ENCODE peak calls at places on chromosomes 3 and 15, in four cellular contexts. B, S, Y and J are unnamed samples.

GRCh38 chr15:100926258-100926657 is 7.1 kb downstream of the LRRK1 start:
- DNase-seq in Y (no peak), B (peak; percentile 34), S (no peak), J (no peak)

GRCh38 chr3:137988152-137988551 is 21.8 kb upstream of the CLDN18 start:
- DNase-seq in B (no peak), Y (peak; percentile 47), S (peak; percentile 89), J (no peak)

GRCh38 chr15:57649138-57649537 is 57.4 kb upstream of the POLR2M start:
- DNase-seq in Y (no peak), S (no peak), B (no peak), J (no peak)

GRCh38 chr3:138461696-138462295 is 27.4 kb downstream of the ESYT3 start:
- DNase-seq in S (no peak), B (no peak), Y (no peak), J (no peak)

GRCh38 chr3:39284457-39284881 is 4.6 kb upstream of the CX3CR1 start:
- DNase-seq in B (peak; percentile 37), Y (no peak), S (no peak), J (no peak)

GRCh38 chr3:55765906-55766701 is 279.0 kb upstream of the WNT5A start:
- DNase-seq in B (no peak), S (no peak), Y (no peak), J (no peak)

GRCh38 chr3:196399485-196399945 is 32.7 kb downstream of the UBXN7 start:
- DNase-seq in S (no peak), Y (peak; percentile 4), B (no peak), J (no peak)

GRCh38 chr3:152298393-152299242 is 29.9 kb downstream of the MBNL1 start:
- DNase-seq in Y (peak; percentile 97), B (peak; percentile 58), S (peak; percentile 74), J (peak; percentile 59)

GRCh38 chr3:127396473-127396872 is 108.6 kb upstream of the PRR20G start:
- DNase-seq in B (no peak), S (no peak), Y (no peak), J (no peak)

GRCh38 chr15:74319596-74320357 is 47.7 kb downstream of the CYP11A1 start:
- DNase-seq in Y (no peak), S (no peak), B (no peak), J (no peak)

GRCh38 chr3:57815034-57815433 is 58.9 kb downstream of the SLMAP start:
- DNase-seq in S (no peak), Y (no peak), B (no peak), J (no peak)

GRCh38 chr3:149781216-149781615 is 11.1 kb downstream of the ANKUB1 start:
- DNase-seq in Y (no peak), B (no peak), S (no peak), J (no peak)

GRCh38 chr3:36494461-36495109 is 114.3 kb downstream of the STAC start:
- DNase-seq in Y (no peak), B (no peak), S (no peak), J (no peak)

GRCh38 chr3:127741690-127742089 is 68.9 kb downstream of the ABTB1 start:
- DNase-seq in Y (no peak), S (no peak), B (no peak), J (no peak)

GRCh38 chr15:67253517-67254237 is 784 bp downstream of the AAGAB start:
- DNase-seq in S (no peak), Y (no peak), B (peak; percentile 13), J (no peak)

GRCh38 chr15:93982226-93982641 is 249.1 kb upstream of the MCTP2 start:
- DNase-seq in Y (no peak), B (no peak), S (no peak), J (no peak)
- TF ChIP-seq FOXK2 in Y (no peak), B (no peak), S (no peak), J (no peak)

GRCh38 chr15:39873978-39874377 is 46.1 kb downstream of the GPR176 start:
- DNase-seq in B (no peak), Y (no peak), S (no peak), J (no peak)

GRCh38 chr15:39869858-39870515 is 50.1 kb downstream of the GPR176 start:
- DNase-seq in S (no peak), Y (no peak), B (no peak), J (no peak)

GRCh38 chr15:39878401-39878775 is 41.7 kb downstream of the GPR176 start:
- DNase-seq in Y (no peak), B (no peak), S (no peak), J (no peak)

GRCh38 chr15:39869251-39869650 is 50.8 kb downstream of the GPR176 start:
- DNase-seq in S (no peak), B (no peak), Y (no peak), J (no peak)

DNA sequence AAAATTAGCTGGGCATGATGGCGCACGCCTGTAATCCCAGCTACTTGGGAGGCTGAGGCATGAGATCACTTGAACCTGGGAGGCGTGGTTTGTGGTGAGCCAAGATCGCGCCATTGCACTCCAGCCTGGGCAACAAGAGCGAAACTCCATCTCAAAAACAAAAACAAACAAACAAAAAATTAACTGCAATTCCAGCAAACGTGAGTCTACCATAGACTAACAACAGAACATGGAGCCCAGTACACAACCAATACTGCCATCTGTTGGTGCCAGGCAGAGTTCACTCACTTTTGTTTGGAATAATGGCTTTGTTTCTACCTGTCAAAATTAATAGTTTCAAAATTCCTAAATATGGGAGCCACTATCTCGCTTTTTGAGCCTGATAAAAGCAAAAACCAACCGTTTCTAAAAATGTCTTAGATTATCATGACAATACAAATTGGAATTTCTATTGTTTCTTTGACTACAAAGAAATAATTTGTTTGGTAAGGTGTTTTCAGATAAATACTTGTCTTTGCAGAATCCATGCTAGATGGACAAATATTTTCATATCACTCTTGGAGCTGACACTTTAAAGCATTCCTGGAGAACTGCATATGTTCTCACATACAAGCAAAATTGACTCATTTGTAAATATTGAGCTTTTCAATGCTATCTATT is 45.0 kb downstream of the GPR176 start:
- DNase-seq in Y (peak; percentile 17), S (no peak), B (no peak), J (peak; percentile 28)
- TF ChIP-seq FOXK2 in Y (no peak), S (no peak), B (no peak), J (no peak)

DNA sequence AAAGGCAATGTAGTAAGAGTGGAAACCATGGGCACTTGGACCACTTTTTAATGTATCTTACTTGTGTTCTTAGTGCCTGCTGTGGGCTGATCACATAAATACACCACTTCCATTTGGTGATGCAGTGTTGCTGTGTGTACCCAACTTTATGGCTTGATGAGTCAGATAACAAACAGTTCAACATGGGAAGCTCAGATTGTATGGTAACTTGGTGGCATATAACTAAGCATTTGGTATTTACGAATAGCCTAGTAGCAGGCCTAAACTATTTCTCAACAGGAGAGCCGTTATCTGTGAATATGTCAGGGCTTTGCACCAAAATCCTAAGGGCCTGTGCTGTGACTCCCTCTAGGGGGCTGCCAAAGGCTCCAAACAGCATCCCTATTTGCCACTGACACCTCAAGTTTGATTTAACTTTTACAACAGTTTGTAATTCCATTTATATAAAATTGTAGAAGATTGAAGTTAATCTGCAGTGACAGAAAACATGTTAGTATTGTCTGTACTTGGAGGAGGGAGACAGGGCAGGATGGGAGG is 640.4 kb upstream of the CADM2 start:
- DNase-seq in Y (no peak), B (no peak), S (no peak), J (no peak)
- TF ChIP-seq FOXK2 in Y (no peak), B (no peak), S (no peak), J (no peak)

DNA sequence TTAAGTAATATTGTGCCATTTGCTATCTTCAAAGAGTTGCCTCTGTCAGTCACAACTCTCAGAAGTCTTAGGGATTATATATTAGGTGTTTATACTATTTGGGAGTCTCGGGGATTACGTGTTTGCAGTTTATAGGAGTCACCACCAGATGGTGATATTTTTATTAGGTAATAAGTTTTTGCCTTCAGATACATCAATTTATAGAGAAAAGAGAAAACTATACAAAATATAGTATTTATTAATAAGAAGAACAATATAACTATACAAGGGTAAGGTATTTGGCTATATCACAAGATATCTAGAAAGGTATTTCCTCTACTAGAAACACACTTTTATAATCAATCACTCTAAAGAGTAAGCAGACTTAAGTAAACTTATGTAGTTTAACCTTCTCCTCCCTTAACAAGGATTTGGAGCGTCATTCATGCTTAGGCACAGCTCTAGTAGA is 10.7 kb upstream of the DHX36 start:
- DNase-seq in B (peak; percentile 27), S (no peak), Y (peak; percentile 20), J (peak; percentile 11)
- TF ChIP-seq FOXK2 in B (no peak), S (no peak), Y (no peak), J (no peak)

DNA sequence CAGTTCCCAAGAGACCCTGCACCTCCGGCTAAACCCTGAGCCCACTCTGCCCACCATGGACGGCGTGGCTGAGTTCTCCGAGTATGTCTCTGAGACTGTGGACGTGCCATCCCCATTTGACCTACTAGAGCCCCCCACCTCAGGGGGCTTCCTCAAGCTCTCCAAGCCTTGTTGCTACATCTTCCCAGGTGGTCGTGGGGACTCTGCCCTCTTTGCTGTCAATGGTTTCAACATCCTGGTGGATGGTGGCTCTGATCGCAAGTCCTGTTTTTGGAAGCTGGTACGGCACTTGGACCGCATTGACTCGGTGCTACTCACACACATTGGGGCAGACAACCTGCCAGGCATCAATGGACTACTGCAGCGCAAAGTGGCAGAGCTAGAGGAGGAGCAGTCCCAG is 4.0 kb downstream of the MAP1A start:
- DNase-seq in Y (no peak), S (no peak), B (no peak), J (no peak)
- TF ChIP-seq FOXK2 in Y (no peak), S (no peak), B (no peak), J (no peak)